ENCODE peak calls at places on chromosomes 11 and 22, in seven cellular contexts. Z is neuronal stem cell, L is IMR-90, K is H9, D is mesendoderm, X is trophoblast cell, G is H1. R is an unnamed sample.
A peak's percentile ranks its signal among the peaks of the same experiment; 100 is the strongest.

GRCh38 chr11:1756024-1756561 is 5.7 kb upstream of the IFITM10 start:
- DNase-seq in G (no peak), K (no peak), D (no peak), L (no peak), Z (no peak), X (no peak), R (no peak)

GRCh38 chr11:8601376-8602133 is 7.5 kb upstream of the STK33 start:
- DNase-seq in L (no peak), G (peak; percentile 39), K (no peak), D (no peak), X (no peak), Z (no peak), R (peak; percentile 39)

GRCh38 chr11:2580444-2581050 is 119.2 kb downstream of the KCNQ1OT1 start:
- DNase-seq in L (no peak), X (no peak), K (peak; percentile 19), D (no peak), G (peak; percentile 46), Z (no peak), R (no peak)

GRCh38 chr11:83181815-83182214 is 11.7 kb upstream of the ANKRD42 start:
- DNase-seq in X (no peak), K (no peak), Z (no peak), L (no peak), G (no peak), D (no peak), R (no peak)

GRCh38 chr22:44357962-44358553 is 45.3 kb upstream of the SHISAL1 start:
- DNase-seq in G (no peak), D (no peak), Z (no peak), K (no peak), L (peak; percentile 24), X (no peak), R (peak; percentile 59)

GRCh38 chr11:95996621-95997020 is 72.7 kb upstream of the MTMR2 start:
- DNase-seq in X (peak; percentile 73), L (no peak), D (no peak), K (no peak), Z (no peak), G (no peak), R (no peak)

GRCh38 chr11:99260696-99261095 is 239.9 kb downstream of the CNTN5 start:
- DNase-seq in L (peak; percentile 0), G (no peak), K (no peak), D (peak; percentile 95), X (no peak), Z (no peak), R (peak; percentile 43)

GRCh38 chr11:27213232-27213660 is 149.8 kb downstream of the CCDC34 start:
- DNase-seq in K (no peak), Z (peak; percentile 17), X (peak; percentile 54), L (peak; percentile 94), G (peak; percentile 24), D (peak; percentile 92), R (peak; percentile 61)

GRCh38 chr11:122803306-122803705 is 35.0 kb upstream of the CRTAM start:
- DNase-seq in G (no peak), X (peak; percentile 87), K (no peak), L (peak; percentile 79), Z (no peak), D (peak; percentile 74), R (peak; percentile 23)

GRCh38 chr11:111310723-111311122 is 12.4 kb downstream of the POU2AF3 start:
- DNase-seq in L (no peak), X (no peak), K (no peak), Z (no peak), D (no peak), G (no peak), R (no peak)

GRCh38 chr11:111308140-111308539 is 9.8 kb downstream of the POU2AF3 start:
- DNase-seq in D (no peak), K (no peak), X (no peak), G (no peak), Z (no peak), L (peak; percentile 39), R (no peak)

GRCh38 chr11:111309516-111309915 is 11.2 kb downstream of the POU2AF3 start:
- DNase-seq in G (no peak), K (no peak), X (no peak), D (no peak), L (no peak), Z (no peak), R (no peak)

GRCh38 chr11:111312076-111312475 is 13.7 kb downstream of the POU2AF3 start:
- DNase-seq in D (no peak), Z (no peak), G (no peak), K (no peak), X (peak; percentile 82), L (no peak), R (no peak)

GRCh38 chr11:111310088-111310487 is 11.7 kb downstream of the POU2AF3 start:
- DNase-seq in K (no peak), D (no peak), L (no peak), X (no peak), G (no peak), Z (no peak), R (no peak)
- H2BK120ac ChIP-seq in K (no peak overlapping the region), D (no peak overlapping the region), L (no peak overlapping the region), X (no peak overlapping the region), G (no peak overlapping the region), Z (no peak overlapping the region), R (no peak overlapping the region)

GRCh38 chr11:133956650-133957633 is at the start of gene IGSF9B:
- DNase-seq in G (peak; percentile 96), L (peak; percentile 45), X (peak; percentile 93), K (peak; percentile 92), Z (peak; percentile 82), D (peak; percentile 92), R (peak; percentile 17)

GRCh38 chr11:133955945-133956421 is 785 bp downstream of the IGSF9B start:
- DNase-seq in X (peak; percentile 17), D (no peak), L (no peak), Z (no peak), G (no peak), K (no peak), R (no peak)

GRCh38 chr11:133953571-133953970 is 3.2 kb downstream of the IGSF9B start:
- DNase-seq in K (no peak), D (no peak), G (no peak), L (no peak), Z (no peak), X (no peak), R (no peak)

GRCh38 chr11:133953999-133954398 is 2.8 kb downstream of the IGSF9B start:
- DNase-seq in K (no peak), X (no peak), L (no peak), D (no peak), G (no peak), Z (no peak), R (no peak)

GRCh38 chr11:133955091-133955846 is 1.5 kb downstream of the IGSF9B start:
- DNase-seq in X (peak; percentile 46), G (no peak), Z (no peak), K (no peak), D (peak; percentile 28), L (no peak), R (no peak)
- H2BK120ac ChIP-seq in X (no peak overlapping the region), G (no peak overlapping the region), Z (no peak overlapping the region), K (no peak overlapping the region), D (no peak overlapping the region), L (no peak overlapping the region), R (no peak overlapping the region)

GRCh38 chr11:23988381-23989006 is 508.4 kb upstream of the LUZP2 start:
- DNase-seq in Z (no peak), G (no peak), X (no peak), L (peak; percentile 84), D (no peak), K (no peak), R (peak; percentile 24)
- H2BK120ac ChIP-seq in Z (no peak overlapping the region), G (no peak overlapping the region), X (no peak overlapping the region), L (peak overlapping the region; percentile 95), D (no peak overlapping the region), K (no peak overlapping the region), R (no peak overlapping the region)

DNA sequence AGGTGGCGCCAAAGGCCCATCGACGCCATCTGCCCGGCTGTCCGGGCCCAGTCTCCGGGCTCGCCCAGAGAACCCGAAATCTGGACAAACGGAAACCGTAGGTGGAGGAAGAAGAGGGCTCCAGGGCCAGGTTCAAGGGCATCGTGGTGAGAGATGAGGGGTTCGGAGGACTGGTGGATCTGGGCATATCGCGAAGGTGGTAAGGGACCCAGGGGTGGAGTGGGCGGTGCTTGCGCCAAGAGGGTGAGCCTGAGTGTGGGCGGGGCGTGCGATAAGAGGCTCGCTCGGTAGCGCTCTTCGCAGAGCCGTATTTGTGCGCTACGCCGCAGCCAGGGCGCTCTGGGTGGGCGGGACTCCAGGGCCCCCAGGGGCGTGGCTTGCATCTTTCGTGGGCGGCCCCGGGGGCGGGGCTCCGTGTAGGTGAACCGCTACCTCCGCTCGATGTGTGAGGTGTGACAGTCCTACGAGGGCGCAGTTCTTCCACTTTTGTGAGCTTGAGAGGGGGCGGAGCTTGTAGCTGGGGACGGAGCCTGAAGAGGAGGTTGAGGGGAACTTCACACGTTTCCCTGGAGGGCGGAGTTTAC is 4.8 kb downstream of the CD248 start:
- DNase-seq in K (peak; percentile 92), D (peak; percentile 90), Z (peak; percentile 92), G (peak; percentile 92), L (peak; percentile 89), X (peak; percentile 98), R (peak; percentile 94)
- H2BK120ac ChIP-seq in K (no peak overlapping the region), D (no peak overlapping the region), Z (no peak overlapping the region), G (no peak overlapping the region), L (peak overlapping the region; percentile 75), X (peak overlapping the region; percentile 26), R (peak overlapping the region; percentile 91)

DNA sequence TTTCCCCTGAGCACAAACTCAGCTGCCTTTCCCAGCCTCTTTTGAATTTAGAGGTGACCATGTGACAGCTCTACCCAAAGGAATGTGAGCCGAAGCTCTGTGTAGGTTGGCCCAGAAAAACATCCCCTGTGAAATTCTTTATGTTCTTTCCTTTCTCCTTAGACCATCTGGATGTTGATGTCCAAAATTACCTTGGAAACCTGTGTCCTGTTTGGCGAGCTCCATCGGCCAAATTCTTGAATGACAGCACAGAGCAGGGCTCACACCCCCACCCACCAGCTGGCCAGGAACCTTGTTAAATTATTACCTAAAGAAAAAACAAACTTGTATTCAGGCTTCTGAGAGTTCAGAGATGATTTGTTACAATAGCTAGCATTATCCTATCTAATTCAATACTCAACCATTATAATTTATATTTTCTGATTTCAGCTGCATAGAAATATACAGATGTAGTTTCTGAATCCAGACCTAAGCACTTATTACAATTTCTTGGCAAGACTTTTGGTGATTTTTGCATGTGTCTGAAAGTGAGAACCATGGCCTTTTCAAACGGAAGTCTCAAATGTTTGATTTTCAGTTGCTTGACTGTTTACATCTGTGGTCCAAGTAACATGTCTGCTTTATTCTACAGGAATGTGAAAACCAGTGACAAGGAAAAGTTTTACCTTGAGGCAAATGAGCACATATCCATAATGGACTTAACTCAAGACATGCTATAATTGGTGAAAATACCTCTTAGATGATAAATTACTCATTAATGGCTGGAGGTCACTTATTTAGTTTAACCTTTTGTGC is 554.2 kb downstream of the NTM start:
- DNase-seq in G (no peak), L (peak; percentile 73), Z (no peak), X (no peak), D (no peak), K (no peak), R (peak; percentile 44)
- H2BK120ac ChIP-seq in G (no peak overlapping the region), L (peak overlapping the region; percentile 69), Z (no peak overlapping the region), X (no peak overlapping the region), D (no peak overlapping the region), K (no peak overlapping the region), R (no peak overlapping the region)

DNA sequence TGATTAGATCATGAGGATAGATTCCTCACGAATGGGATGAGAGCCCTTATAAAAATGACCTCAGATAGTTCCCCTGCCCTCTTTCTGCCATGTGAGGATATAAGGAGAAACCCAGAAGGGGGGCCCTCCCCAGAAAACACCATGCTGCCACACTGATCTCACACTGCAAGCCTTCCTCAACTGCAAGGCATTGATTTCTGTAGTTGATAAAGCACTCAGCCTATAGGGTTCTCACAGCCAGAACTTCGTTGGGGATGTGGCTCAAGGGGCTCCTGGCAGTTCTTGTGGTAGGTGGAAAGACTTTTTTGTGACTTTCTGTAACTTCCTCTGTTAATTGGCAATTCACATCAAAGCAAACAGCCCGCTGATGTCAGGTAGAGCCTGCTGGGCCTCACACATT is 108.9 kb downstream of the CD44 start:
- DNase-seq in X (no peak), K (no peak), L (no peak), Z (no peak), G (no peak), D (no peak), R (no peak)
- H2BK120ac ChIP-seq in X (no peak overlapping the region), K (no peak overlapping the region), L (no peak overlapping the region), Z (no peak overlapping the region), G (no peak overlapping the region), D (no peak overlapping the region), R (no peak overlapping the region)